ENCODE peak calls at places on chromosome 3, in seven cellular contexts. I is left lung; X is stimulated activated naive B cell treated with anti-CD40 and anti-IgM and Interleukin-4, amounts not matched to agents 10 μg/mL and 1 μg/mL and 100 μg/mL, for 72 hours; O is right cardiac atrium; L is natural killer cell treated with Interleukin-12 subunit alpha and Interleukin-12 subunit beta and Interleukin-15 and Interleukin-18, amount 100 ng/mL, for 72 hours; Y is CD4-positive, alpha-beta T cell; U is Right ventricle myocardium superior. V is an unnamed sample.

GRCh38 chr3:4062621-4063020 is 240.5 kb upstream of the SETMAR start:
- ATAC-seq in U (no peak), I (no peak), O (no peak), L (no peak), X (no peak), Y (no peak), V (no peak)

GRCh38 chr3:87088366-87088983 is 97.5 kb upstream of the VGLL3 start:
- ATAC-seq in O (peak), X (peak), I (peak), Y (no peak), U (peak), L (no peak), V (no peak)

GRCh38 chr3:154095832-154096421 is 25.3 kb upstream of the ARHGEF26 start:
- ATAC-seq in I (peak), U (no peak), L (no peak), X (no peak), O (no peak), Y (no peak), V (no peak)

GRCh38 chr3:127787071-127787490 is 35.2 kb downstream of the MGLL start:
- ATAC-seq in X (no peak), I (no peak), Y (no peak), U (peak), L (no peak), O (peak), V (no peak)

GRCh38 chr3:61954097-61954528 is 392.7 kb downstream of the PTPRG start:
- ATAC-seq in X (no peak), Y (no peak), O (peak), L (no peak), I (peak), U (peak), V (no peak)

GRCh38 chr3:102004561-102004960 is 155.2 kb downstream of the NFKBIZ start:
- ATAC-seq in U (no peak), Y (no peak), I (no peak), X (no peak), O (no peak), L (no peak), V (no peak)

GRCh38 chr3:13002398-13003124 is 70.7 kb downstream of the IQSEC1 start:
- ATAC-seq in U (no peak), I (no peak), X (peak), Y (peak), O (no peak), L (peak), V (peak)

GRCh38 chr3:89107461-89108035 is at the start of gene EPHA3:
- ATAC-seq in O (peak), X (peak), U (peak), Y (peak), L (peak), I (peak), V (peak)

GRCh38 chr3:25113891-25114290 is 314.2 kb upstream of the RARB start:
- ATAC-seq in I (no peak), Y (no peak), X (no peak), U (no peak), L (no peak), O (no peak), V (no peak)

V was measured in stimulated activated memory B cell treated with anti-CD40 and anti-IgM and Interleukin-4, amounts not matched to agents 10 μg/mL and 1 μg/mL and 100 μg/mL, for 72 hours.